ENCODE peak calls at places on chromosomes 12 and 14, in nine cellular contexts. One of them, this sample, is unnamed.

GRCh38 chr12:114131824-114132223 is 165.7 kb upstream of the RBM19 start:
- DNase-seq in stomach: no peak
- DNase-seq in uterus: no peak
- DNase-seq in ovary: no peak
- DNase-seq in vagina: no peak
- DNase-seq in endothelial cell of umbilical vein: no peak
- DNase-seq in breast epithelium: no peak
- DNase-seq in suprapubic skin: no peak
- DNase-seq in thyroid gland: no peak
- DNase-seq in this sample: no peak

GRCh38 chr14:70886421-70887206 is 20.6 kb upstream of the PCNX1 start:
- DNase-seq in stomach: no peak
- DNase-seq in uterus: no peak
- DNase-seq in ovary: no peak
- DNase-seq in vagina: no peak
- DNase-seq in endothelial cell of umbilical vein: no peak
- DNase-seq in breast epithelium: no peak
- DNase-seq in suprapubic skin: no peak
- DNase-seq in thyroid gland: no peak
- DNase-seq in this sample: no peak

GRCh38 chr12:74741113-74741512 is 203.5 kb downstream of the ATXN7L3B start:
- DNase-seq in stomach: no peak
- DNase-seq in uterus: no peak
- DNase-seq in ovary: no peak
- DNase-seq in vagina: no peak
- DNase-seq in endothelial cell of umbilical vein: no peak
- DNase-seq in breast epithelium: no peak
- DNase-seq in suprapubic skin: no peak
- DNase-seq in thyroid gland: no peak
- DNase-seq in this sample: no peak

GRCh38 chr14:48771717-48772116 is 814.5 kb downstream of the RPS29 start:
- DNase-seq in stomach: no peak
- DNase-seq in uterus: no peak
- DNase-seq in ovary: no peak
- DNase-seq in vagina: no peak
- DNase-seq in endothelial cell of umbilical vein: no peak
- DNase-seq in breast epithelium: no peak
- DNase-seq in suprapubic skin: no peak
- DNase-seq in thyroid gland: peak; percentile 85
- DNase-seq in this sample: no peak

GRCh38 chr14:63896278-63896720 is 43.5 kb downstream of the SYNE2 start:
- DNase-seq in stomach: peak; percentile 76
- DNase-seq in uterus: peak; percentile 69
- DNase-seq in ovary: peak; percentile 75
- DNase-seq in vagina: no peak
- DNase-seq in endothelial cell of umbilical vein: peak; percentile 99
- DNase-seq in breast epithelium: peak; percentile 57
- DNase-seq in suprapubic skin: no peak
- DNase-seq in thyroid gland: peak; percentile 88
- DNase-seq in this sample: no peak

GRCh38 chr14:34682787-34683321 is 31.5 kb downstream of the CFL2 start:
- DNase-seq in stomach: no peak
- DNase-seq in uterus: no peak
- DNase-seq in ovary: no peak
- DNase-seq in vagina: no peak
- DNase-seq in endothelial cell of umbilical vein: no peak
- DNase-seq in breast epithelium: no peak
- DNase-seq in suprapubic skin: no peak
- DNase-seq in thyroid gland: no peak
- DNase-seq in this sample: no peak

GRCh38 chr14:34857689-34858449 is 17.3 kb downstream of the BAZ1A start:
- DNase-seq in stomach: no peak
- DNase-seq in uterus: no peak
- DNase-seq in ovary: no peak
- DNase-seq in vagina: no peak
- DNase-seq in endothelial cell of umbilical vein: no peak
- DNase-seq in breast epithelium: no peak
- DNase-seq in suprapubic skin: no peak
- DNase-seq in thyroid gland: no peak
- DNase-seq in this sample: no peak

GRCh38 chr12:88237954-88238353 is 95.8 kb downstream of the TMTC3 start:
- DNase-seq in stomach: no peak
- DNase-seq in uterus: no peak
- DNase-seq in ovary: no peak
- DNase-seq in vagina: no peak
- DNase-seq in endothelial cell of umbilical vein: peak; percentile 33
- DNase-seq in breast epithelium: no peak
- DNase-seq in suprapubic skin: no peak
- DNase-seq in thyroid gland: no peak
- DNase-seq in this sample: no peak

GRCh38 chr12:32894566-32894965 is 2.0 kb downstream of the PKP2 start:
- DNase-seq in stomach: no peak
- DNase-seq in uterus: no peak
- DNase-seq in ovary: no peak
- DNase-seq in vagina: no peak
- DNase-seq in endothelial cell of umbilical vein: no peak
- DNase-seq in breast epithelium: no peak
- DNase-seq in suprapubic skin: no peak
- DNase-seq in thyroid gland: no peak
- DNase-seq in this sample: no peak

GRCh38 chr12:32895688-32896437 is 714 bp downstream of the PKP2 start:
- DNase-seq in stomach: peak; percentile 47
- DNase-seq in uterus: peak; percentile 22
- DNase-seq in ovary: peak; percentile 59
- DNase-seq in vagina: no peak
- DNase-seq in endothelial cell of umbilical vein: no peak
- DNase-seq in breast epithelium: no peak
- DNase-seq in suprapubic skin: no peak
- DNase-seq in thyroid gland: no peak
- DNase-seq in this sample: no peak

GRCh38 chr12:32897688-32898573 is 1.4 kb upstream of the PKP2 start:
- DNase-seq in stomach: no peak
- DNase-seq in uterus: no peak
- DNase-seq in ovary: no peak
- DNase-seq in vagina: no peak
- DNase-seq in endothelial cell of umbilical vein: no peak
- DNase-seq in breast epithelium: no peak
- DNase-seq in suprapubic skin: no peak
- DNase-seq in thyroid gland: peak; percentile 1
- DNase-seq in this sample: no peak

GRCh38 chr12:32897276-32897615 is 669 bp upstream of the PKP2 start:
- DNase-seq in stomach: no peak
- DNase-seq in uterus: no peak
- DNase-seq in ovary: no peak
- DNase-seq in vagina: no peak
- DNase-seq in endothelial cell of umbilical vein: no peak
- DNase-seq in breast epithelium: no peak
- DNase-seq in suprapubic skin: no peak
- DNase-seq in thyroid gland: no peak
- DNase-seq in this sample: no peak

DNA sequence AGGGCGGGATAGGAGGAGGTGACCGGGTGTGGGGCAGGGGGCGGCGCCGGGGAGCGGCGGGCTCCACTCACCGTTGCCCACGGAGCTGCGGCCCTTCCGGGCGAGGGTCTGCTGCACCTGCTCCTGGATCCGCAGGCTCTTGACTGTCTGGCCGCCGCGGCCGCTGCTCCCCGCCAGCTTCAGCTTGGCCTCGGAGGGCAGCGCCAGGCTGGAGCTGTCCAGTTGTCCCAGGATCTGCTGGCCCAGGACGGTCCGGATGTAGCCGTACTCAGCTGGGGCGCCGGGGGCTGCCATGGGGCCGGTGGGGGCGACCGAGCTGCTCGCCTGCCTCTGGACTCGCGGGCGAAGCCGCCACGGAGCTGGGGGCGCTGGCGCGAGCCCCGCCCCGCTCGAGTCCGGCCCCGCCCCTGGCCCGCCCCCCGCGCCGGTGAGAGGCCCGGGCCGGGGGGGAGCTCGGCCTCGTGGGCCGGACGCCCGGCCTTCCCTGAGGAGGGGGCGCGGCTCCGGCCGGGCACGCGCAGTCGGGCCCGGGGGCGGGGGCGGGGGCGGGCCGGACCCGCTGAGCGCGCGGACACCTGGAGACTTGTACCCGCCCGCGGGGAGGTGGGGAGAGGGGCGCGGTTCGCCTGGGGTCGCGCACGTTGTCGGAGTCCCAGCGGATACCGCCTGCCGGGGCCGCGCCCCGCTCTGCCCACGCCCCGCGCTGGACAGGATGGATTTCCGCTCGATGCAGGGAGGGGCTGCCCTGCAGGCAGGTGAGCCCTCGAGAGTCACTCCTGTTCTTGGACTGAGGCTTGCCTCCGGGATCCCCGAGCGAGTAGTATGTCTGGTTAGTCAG is at the start of gene PKP2:
- DNase-seq in stomach: peak; percentile 91
- DNase-seq in uterus: peak; percentile 18
- DNase-seq in ovary: peak; percentile 81
- DNase-seq in vagina: no peak
- DNase-seq in endothelial cell of umbilical vein: peak; percentile 36
- DNase-seq in breast epithelium: peak; percentile 77
- DNase-seq in suprapubic skin: no peak
- DNase-seq in thyroid gland: peak; percentile 76
- DNase-seq in this sample: no peak
- TF ChIP-seq POLR2A in stomach: no peak
- TF ChIP-seq POLR2A in uterus: no peak
- TF ChIP-seq POLR2A in ovary: no peak
- TF ChIP-seq POLR2A in vagina: no peak
- TF ChIP-seq POLR2A in endothelial cell of umbilical vein: no peak
- TF ChIP-seq POLR2A in breast epithelium: no peak
- TF ChIP-seq POLR2A in suprapubic skin: no peak
- TF ChIP-seq POLR2A in thyroid gland: no peak
- TF ChIP-seq POLR2A in this sample: no peak

DNA sequence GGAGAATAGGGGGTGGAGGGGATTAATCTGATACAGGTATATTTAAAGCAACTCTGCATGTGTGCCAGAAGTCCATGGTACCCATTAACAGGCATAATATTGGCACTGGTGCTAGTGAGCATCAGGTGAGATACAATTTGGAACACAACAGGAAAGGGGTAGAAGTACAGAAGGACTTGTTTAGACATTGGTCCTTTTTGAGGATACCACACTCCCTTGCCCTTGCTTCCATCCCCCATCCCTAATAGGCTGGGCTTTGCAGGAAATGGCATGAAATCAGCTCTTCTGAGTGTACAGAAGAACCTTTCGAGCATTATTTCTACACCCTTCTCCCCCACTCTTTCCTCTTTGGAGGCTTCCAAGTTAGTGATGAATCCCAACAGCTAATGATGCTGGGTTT is 16.4 kb downstream of the PCBP2 start:
- DNase-seq in stomach: no peak
- DNase-seq in uterus: no peak
- DNase-seq in ovary: no peak
- DNase-seq in vagina: no peak
- DNase-seq in endothelial cell of umbilical vein: no peak
- DNase-seq in breast epithelium: no peak
- DNase-seq in suprapubic skin: no peak
- DNase-seq in thyroid gland: no peak
- DNase-seq in this sample: no peak
- H3K27ac ChIP-seq in stomach: no peak overlapping the region
- H3K27ac ChIP-seq in uterus: no peak overlapping the region
- H3K27ac ChIP-seq in ovary: no peak overlapping the region
- H3K27ac ChIP-seq in vagina: no peak overlapping the region
- H3K27ac ChIP-seq in endothelial cell of umbilical vein: no peak overlapping the region
- H3K27ac ChIP-seq in breast epithelium: no peak overlapping the region
- H3K27ac ChIP-seq in suprapubic skin: no peak overlapping the region
- H3K27ac ChIP-seq in thyroid gland: no peak overlapping the region
- H3K27ac ChIP-seq in this sample: no peak overlapping the region

DNA sequence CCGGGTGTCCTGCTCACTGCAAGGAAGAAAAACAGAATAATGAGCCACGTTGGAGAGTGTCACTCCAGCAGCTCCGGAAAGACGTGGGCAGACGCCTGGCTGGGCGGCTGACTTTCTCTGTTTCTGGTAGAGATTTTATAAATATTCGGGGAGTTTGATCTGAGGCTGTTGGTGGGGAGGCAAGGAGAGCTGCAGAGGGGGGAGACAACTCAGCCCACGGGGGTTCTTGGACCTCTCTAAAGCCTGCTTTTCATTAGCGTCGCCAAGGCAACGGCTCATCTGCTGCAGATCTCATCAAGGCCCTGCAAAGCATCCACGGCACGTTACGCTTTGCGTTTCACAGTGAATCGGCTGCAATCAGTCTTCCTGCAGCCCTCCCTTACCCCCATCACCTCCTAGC is 207.2 kb downstream of the ZFP36L1 start:
- DNase-seq in stomach: no peak
- DNase-seq in uterus: peak; percentile 73
- DNase-seq in ovary: peak; percentile 41
- DNase-seq in vagina: no peak
- DNase-seq in endothelial cell of umbilical vein: no peak
- DNase-seq in breast epithelium: no peak
- DNase-seq in suprapubic skin: no peak
- DNase-seq in thyroid gland: peak; percentile 36
- DNase-seq in this sample: no peak
- H3K4me3 ChIP-seq in stomach: no peak overlapping the region
- H3K4me3 ChIP-seq in uterus: no peak overlapping the region
- H3K4me3 ChIP-seq in ovary: no peak overlapping the region
- H3K4me3 ChIP-seq in vagina: no peak overlapping the region
- H3K4me3 ChIP-seq in endothelial cell of umbilical vein: no peak overlapping the region
- H3K4me3 ChIP-seq in breast epithelium: peak overlapping the region; percentile 36
- H3K4me3 ChIP-seq in suprapubic skin: no peak overlapping the region
- H3K4me3 ChIP-seq in thyroid gland: no peak overlapping the region
- H3K4me3 ChIP-seq in this sample: no peak overlapping the region

GRCh38 chr12:55830601-55831406 is 1.4 kb upstream of the DNAJC14 start:
- DNase-seq in stomach: peak; percentile 67
- DNase-seq in uterus: peak; percentile 85
- DNase-seq in ovary: peak; percentile 92
- DNase-seq in vagina: no peak
- DNase-seq in endothelial cell of umbilical vein: peak; percentile 76
- DNase-seq in breast epithelium: no peak
- DNase-seq in suprapubic skin: peak; percentile 88
- DNase-seq in thyroid gland: peak; percentile 74
- DNase-seq in this sample: peak; percentile 96

GRCh38 chr12:55827806-55828205 is 1.6 kb downstream of the DNAJC14 start:
- DNase-seq in stomach: no peak
- DNase-seq in uterus: no peak
- DNase-seq in ovary: no peak
- DNase-seq in vagina: no peak
- DNase-seq in endothelial cell of umbilical vein: no peak
- DNase-seq in breast epithelium: no peak
- DNase-seq in suprapubic skin: peak; percentile 72
- DNase-seq in thyroid gland: no peak
- DNase-seq in this sample: no peak

GRCh38 chr12:55828357-55828756 is 1.0 kb downstream of the DNAJC14 start:
- DNase-seq in stomach: no peak
- DNase-seq in uterus: no peak
- DNase-seq in ovary: peak; percentile 56
- DNase-seq in vagina: no peak
- DNase-seq in endothelial cell of umbilical vein: no peak
- DNase-seq in breast epithelium: no peak
- DNase-seq in suprapubic skin: peak; percentile 44
- DNase-seq in thyroid gland: no peak
- DNase-seq in this sample: no peak

GRCh38 chr12:55831407-55831880 is 2.1 kb upstream of the DNAJC14 start:
- DNase-seq in stomach: no peak
- DNase-seq in uterus: no peak
- DNase-seq in ovary: no peak
- DNase-seq in vagina: no peak
- DNase-seq in endothelial cell of umbilical vein: no peak
- DNase-seq in breast epithelium: no peak
- DNase-seq in suprapubic skin: peak; percentile 77
- DNase-seq in thyroid gland: no peak
- DNase-seq in this sample: no peak

DNA sequence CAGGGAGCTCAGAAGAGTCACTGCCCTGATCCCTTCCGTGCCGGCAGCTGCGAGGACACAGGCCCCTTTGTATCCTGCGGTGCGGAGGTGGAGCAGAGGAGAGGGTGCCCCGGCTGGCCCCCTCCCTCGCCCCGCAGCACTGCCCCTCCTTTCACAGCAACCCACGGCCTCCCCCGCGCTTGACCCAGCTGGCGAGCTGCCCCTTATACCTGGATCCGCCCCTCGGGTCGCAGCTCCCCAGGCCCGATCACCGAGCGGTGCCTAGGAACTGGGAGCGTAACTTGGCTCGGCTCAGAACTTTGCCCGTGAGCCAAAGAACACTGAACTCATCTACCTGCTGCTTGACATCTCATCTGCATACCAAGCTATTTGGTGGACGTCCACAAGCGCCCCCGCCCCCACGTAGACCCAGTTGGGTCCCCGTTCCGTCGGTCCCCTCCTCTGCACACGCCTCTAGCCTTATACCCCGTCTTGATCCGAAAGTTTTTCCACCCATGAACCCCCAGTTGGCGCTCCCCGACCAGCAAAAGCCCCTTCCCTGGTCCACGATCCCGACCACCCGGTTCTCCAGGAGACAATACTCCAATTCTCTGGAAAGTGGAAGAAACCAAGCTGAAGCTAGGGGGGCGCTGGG is 697 bp upstream of the DNAJC14 start:
- DNase-seq in stomach: peak; percentile 58
- DNase-seq in uterus: peak; percentile 73
- DNase-seq in ovary: peak; percentile 81
- DNase-seq in vagina: no peak
- DNase-seq in endothelial cell of umbilical vein: peak; percentile 70
- DNase-seq in breast epithelium: peak; percentile 65
- DNase-seq in suprapubic skin: peak; percentile 84
- DNase-seq in thyroid gland: peak; percentile 70
- DNase-seq in this sample: no peak
- TF ChIP-seq POLR2A in stomach: no peak
- TF ChIP-seq POLR2A in uterus: no peak
- TF ChIP-seq POLR2A in ovary: peak; percentile 8
- TF ChIP-seq POLR2A in vagina: no peak
- TF ChIP-seq POLR2A in endothelial cell of umbilical vein: no peak
- TF ChIP-seq POLR2A in breast epithelium: no peak
- TF ChIP-seq POLR2A in suprapubic skin: no peak
- TF ChIP-seq POLR2A in thyroid gland: no peak
- TF ChIP-seq POLR2A in this sample: no peak

This sample was measured in esophagus muscularis mucosa.